ENCODE peak calls at places on chromosomes 2 and 18, in six cellular contexts. Y is HCT116, V is SK-N-SH, Q is K562, D is HepG2, N is H1. E is an unnamed sample.

GRCh38 chr2:149456285-149456684 is 125.9 kb downstream of the LYPD6 start:
- DNase-seq in N (no peak), V (no peak), Q (no peak), Y (no peak), D (peak; percentile 12), E (no peak)

GRCh38 chr18:23822590-23823385 is 133.5 kb downstream of the LAMA3 start:
- DNase-seq in D (no peak), V (no peak), Y (no peak), Q (no peak), N (no peak), E (no peak)

GRCh38 chr2:183812091-183812490 is 687.8 kb downstream of the NUP35 start:
- DNase-seq in Q (no peak), Y (no peak), V (no peak), N (no peak), D (no peak), E (no peak)

GRCh38 chr18:74625157-74625556 is 27.5 kb downstream of the ZNF407 start:
- DNase-seq in Y (no peak), D (no peak), N (no peak), V (no peak), Q (no peak), E (no peak)

GRCh38 chr2:188852752-188853151 is 121.4 kb upstream of the COL3A1 start:
- DNase-seq in V (no peak), N (no peak), Y (no peak), D (no peak), Q (no peak), E (no peak)

GRCh38 chr2:19228720-19229119 is 129.7 kb downstream of the OSR1 start:
- DNase-seq in V (no peak), Q (no peak), N (peak; percentile 52), D (no peak), Y (no peak), E (peak; percentile 5)

GRCh38 chr2:204544961-204545860 is at the start of gene PARD3B:
- DNase-seq in Y (peak; percentile 18), N (peak; percentile 76), Q (peak; percentile 32), V (peak; percentile 84), D (peak; percentile 14), E (peak; percentile 30)

GRCh38 chr18:57841568-57841967 is 38.5 kb upstream of the ATP8B1 start:
- DNase-seq in D (no peak), N (no peak), V (no peak), Y (no peak), Q (no peak), E (no peak)

GRCh38 chr2:48946444-48947048 is 191.0 kb upstream of the LHCGR start:
- DNase-seq in Y (peak; percentile 23), N (no peak), V (peak; percentile 60), D (peak; percentile 62), Q (peak; percentile 62), E (peak; percentile 73)

GRCh38 chr2:190648289-190649034 is 421 bp upstream of the NAB1 start:
- DNase-seq in N (peak; percentile 77), D (peak; percentile 58), Q (peak; percentile 86), Y (peak; percentile 59), V (peak; percentile 96), E (peak; percentile 77)

GRCh38 chr2:65647249-65647842 is 214.9 kb upstream of the SPRED2 start:
- DNase-seq in Y (no peak), N (no peak), Q (no peak), D (no peak), V (no peak), E (no peak)

GRCh38 chr2:215684448-215685217 is 248.8 kb upstream of the FN1 start:
- DNase-seq in D (peak; percentile 43), Q (no peak), N (no peak), V (no peak), Y (no peak), E (no peak)

GRCh38 chr18:22324191-22325131 is 93.3 kb downstream of the CTAGE1 start:
- DNase-seq in V (no peak), Q (no peak), Y (no peak), D (no peak), N (peak; percentile 67), E (no peak)

GRCh38 chr2:24824071-24824588 is 30.9 kb downstream of the CENPO start:
- DNase-seq in V (peak; percentile 20), D (no peak), Y (no peak), N (peak; percentile 39), Q (no peak), E (no peak)

GRCh38 chr2:100706249-100706648 is 113.7 kb upstream of the NPAS2 start:
- DNase-seq in V (no peak), N (no peak), D (no peak), Q (no peak), Y (no peak), E (no peak)

GRCh38 chr2:240917009-240917683 is 11.0 kb downstream of the CROCC2 start:
- DNase-seq in Q (no peak), V (no peak), N (peak; percentile 58), D (no peak), Y (no peak), E (no peak)

GRCh38 chr2:120404274-120404673 is 58.3 kb downstream of the INHBB start:
- DNase-seq in Q (no peak), Y (no peak), V (no peak), D (no peak), N (no peak), E (no peak)

GRCh38 chr18:75173125-75173432 is 35.9 kb downstream of the PTGR3 start:
- DNase-seq in N (no peak), Y (no peak), Q (peak; percentile 13), V (no peak), D (peak; percentile 35), E (no peak)

GRCh38 chr2:239233576-239233975 is 167.2 kb downstream of the HDAC4 start:
- DNase-seq in D (no peak), Q (no peak), V (no peak), Y (no peak), N (no peak), E (no peak)

GRCh38 chr2:238634701-238635402 is 208.1 kb downstream of the ASB1 start:
- DNase-seq in Y (no peak), D (no peak), Q (no peak), V (no peak), N (peak; percentile 17), E (no peak)

GRCh38 chr2:45904931-45905642 is 253.6 kb downstream of the PRKCE start:
- DNase-seq in Y (no peak), D (no peak), N (no peak), V (no peak), Q (no peak), E (no peak)

GRCh38 chr2:178008636-178009289 is 63.8 kb downstream of the PDE11A start:
- DNase-seq in D (no peak), Y (no peak), Q (no peak), V (peak; percentile 65), N (no peak), E (no peak)

GRCh38 chr2:132911726-132912724 is 242.0 kb upstream of the LYPD1 start:
- DNase-seq in N (peak; percentile 46), Q (no peak), V (peak; percentile 9), Y (no peak), D (no peak), E (peak; percentile 5)

GRCh38 chr2:8535821-8536685 is 145.8 kb upstream of the ID2 start:
- DNase-seq in D (no peak), Q (no peak), Y (no peak), V (peak; percentile 58), N (no peak), E (no peak)

GRCh38 chr2:195477996-195478382 is 179.0 kb upstream of the SLC39A10 start:
- DNase-seq in Y (no peak), D (no peak), Q (no peak), N (no peak), V (no peak), E (no peak)

GRCh38 chr2:231714639-231715498 is 6.5 kb downstream of the PTMA start:
- DNase-seq in Q (peak; percentile 60), V (peak; percentile 76), D (peak; percentile 84), N (peak; percentile 96), Y (peak; percentile 38), E (no peak)

GRCh38 chr2:239246723-239247122 is 154.1 kb downstream of the HDAC4 start:
- DNase-seq in Y (peak; percentile 62), V (no peak), D (no peak), Q (no peak), N (no peak), E (no peak)

GRCh38 chr2:170254293-170254732 is 76.4 kb downstream of the MYO3B start:
- DNase-seq in D (no peak), Y (no peak), V (no peak), N (no peak), Q (peak; percentile 42), E (no peak)

DNA sequence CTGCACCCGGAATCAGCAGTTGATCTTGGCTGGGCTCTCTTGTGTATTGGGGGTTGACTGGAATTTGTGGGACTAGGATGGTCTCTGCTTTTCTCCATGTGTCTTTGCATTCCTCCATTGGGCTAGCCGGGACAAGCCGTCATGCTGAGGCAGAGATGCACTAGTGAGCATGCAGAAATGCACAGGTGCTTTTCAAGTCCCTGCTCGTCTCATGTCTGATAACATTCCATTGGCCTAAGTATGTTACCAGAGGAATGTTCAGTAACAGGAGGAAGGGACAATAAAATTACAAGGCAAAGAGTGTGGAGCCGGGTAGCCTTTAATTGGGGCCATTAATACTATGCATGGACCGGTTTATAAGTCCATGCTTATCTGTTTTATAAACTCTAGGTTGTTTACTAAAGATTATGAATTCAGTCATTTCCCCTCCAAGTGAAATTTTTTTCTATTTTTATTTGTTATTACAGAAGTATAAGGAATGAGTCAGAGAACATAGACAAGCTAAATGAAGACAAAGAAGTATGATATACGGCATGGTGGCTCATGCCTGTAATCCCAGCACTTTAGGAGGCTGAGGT is 24.4 kb upstream of the AAK1 start:
- DNase-seq in V (no peak), N (no peak), Y (no peak), Q (no peak), D (no peak), E (no peak)
- TF ChIP-seq JUND in V (peak; percentile 12), N (no peak), Y (no peak), Q (no peak), D (no peak), E (no peak)

GRCh38 chr2:29655391-29656086 is 265.8 kb downstream of the ALK start:
- DNase-seq in N (no peak), V (no peak), Q (no peak), Y (no peak), D (no peak), E (no peak)
- TF ChIP-seq JUND in N (no peak), V (no peak), Q (no peak), Y (no peak), D (no peak), E (no peak)

GRCh38 chr18:48993586-48993985 is 42.8 kb upstream of the SMAD7 start:
- DNase-seq in D (no peak), Q (no peak), V (no peak), N (no peak), Y (no peak), E (no peak)
- TF ChIP-seq JUND in D (no peak), Q (no peak), V (no peak), N (no peak), Y (no peak), E (no peak)

DNA sequence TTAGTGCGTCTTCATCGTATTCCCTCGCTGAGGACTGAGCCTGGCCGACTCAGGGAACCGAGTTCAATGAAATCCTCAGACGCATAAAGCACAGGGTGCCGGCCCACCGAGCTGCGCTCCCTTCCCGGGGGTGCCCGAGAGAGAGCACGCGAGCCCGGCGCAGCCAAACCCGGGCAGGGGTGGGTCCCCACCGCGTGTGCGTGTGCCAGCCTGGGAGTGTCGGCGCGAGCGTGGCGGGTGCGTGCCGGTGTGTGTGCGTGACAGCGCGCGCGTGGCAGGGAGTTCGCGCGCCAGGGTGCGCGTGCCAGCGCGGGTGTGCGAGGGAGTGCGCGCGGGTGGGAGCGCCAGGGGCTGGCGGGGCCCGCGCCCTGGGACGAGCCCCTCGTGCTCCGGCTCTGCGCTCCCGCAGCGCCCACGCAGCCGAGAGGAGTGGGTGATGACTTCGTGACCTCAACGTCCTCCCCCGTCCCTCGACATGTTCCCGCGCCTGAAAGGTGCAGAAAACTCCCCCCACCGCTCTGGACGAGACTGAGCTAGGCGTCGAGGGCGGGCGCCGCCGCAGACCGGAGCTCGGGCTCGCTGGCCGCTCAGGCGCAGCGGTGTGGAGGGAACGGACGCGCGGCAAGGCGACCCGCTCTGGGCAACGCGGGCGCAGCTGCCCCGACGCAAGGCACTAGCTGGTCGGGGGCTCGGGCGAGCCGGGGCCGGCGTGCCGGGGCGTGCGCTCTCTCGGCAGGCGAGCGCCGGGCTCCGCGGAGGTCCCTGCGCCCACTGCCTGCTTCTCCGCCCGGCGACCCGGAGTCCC is 583.0 kb downstream of the ZEB2 start:
- DNase-seq in D (no peak), Q (no peak), N (peak; percentile 77), Y (no peak), V (peak; percentile 85), E (no peak)
- TF ChIP-seq JUND in D (no peak), Q (no peak), N (no peak), Y (no peak), V (no peak), E (no peak)